ENCODE peak calls at places on chromosomes 6 and 20, in four cellular contexts. V is HFF-Myc; H is cardiac fibroblast; B is CD8-positive, alpha-beta T cell. Q is an unnamed sample.

GRCh38 chr6:137705166-137706064 is 161.6 kb upstream of the TNFAIP3 start:
- DNase-seq in V (no peak), H (peak; percentile 76), B (peak; percentile 75), Q (no peak)

GRCh38 chr6:158805698-158806373 is 13.3 kb downstream of the EZR start:
- DNase-seq in V (no peak), B (no peak), H (no peak), Q (no peak)

GRCh38 chr20:46752639-46753235 is 43.3 kb downstream of the SLC2A10 start:
- DNase-seq in V (peak; percentile 17), H (peak; percentile 76), B (peak; percentile 51), Q (peak; percentile 31)

GRCh38 chr6:81727876-81728517 is 24.5 kb downstream of the TENT5A start:
- DNase-seq in B (no peak), H (no peak), V (no peak), Q (no peak)

GRCh38 chr6:118706702-118707101 is 55.3 kb upstream of the CEP85L start:
- DNase-seq in V (no peak), B (no peak), H (no peak), Q (no peak)

GRCh38 chr6:148840256-148840655 is 93.4 kb downstream of the UST start:
- DNase-seq in H (no peak), B (no peak), V (no peak), Q (no peak)

GRCh38 chr6:98845201-98846020 is 11.0 kb downstream of the POU3F2 start:
- DNase-seq in H (peak; percentile 87), B (peak; percentile 74), V (peak; percentile 51), Q (peak; percentile 43)

GRCh38 chr6:40958740-40959139 is 80.3 kb downstream of the UNC5CL start:
- DNase-seq in H (no peak), V (no peak), B (no peak), Q (no peak)

GRCh38 chr20:10676518-10676917 is 2.7 kb upstream of the JAG1 start:
- DNase-seq in B (no peak), V (no peak), H (no peak), Q (no peak)

GRCh38 chr20:750801-751200 is 17.5 kb downstream of the SLC52A3 start:
- DNase-seq in H (no peak), B (no peak), V (no peak), Q (no peak)

GRCh38 chr20:24102749-24103148 is 114.2 kb upstream of the GGTLC1 start:
- DNase-seq in B (no peak), V (no peak), H (peak; percentile 7), Q (no peak)

GRCh38 chr6:134549854-134550253 is 231.9 kb upstream of the SGK1 start:
- DNase-seq in B (no peak), V (no peak), H (peak; percentile 54), Q (no peak)

GRCh38 chr6:56246544-56246940 is 838 bp downstream of the COL21A1 start:
- DNase-seq in B (no peak), H (no peak), V (no peak), Q (no peak)

GRCh38 chr6:74128536-74128935 is 432.5 kb downstream of the CD109 start:
- DNase-seq in H (no peak), B (no peak), V (no peak), Q (no peak)

GRCh38 chr6:163414117-163414366 is 476 bp upstream of the QKI start:
- DNase-seq in B (no peak), H (peak; percentile 95), V (no peak), Q (no peak)

GRCh38 chr6:163412345-163412744 is 2.2 kb upstream of the QKI start:
- DNase-seq in B (no peak), H (no peak), V (no peak), Q (no peak)

GRCh38 chr6:163414367-163415175 is at the start of gene QKI:
- DNase-seq in H (peak; percentile 88), V (no peak), B (peak; percentile 87), Q (peak; percentile 57)

GRCh38 chr6:163413054-163413344 is 1.5 kb upstream of the QKI start:
- DNase-seq in B (no peak), H (no peak), V (no peak), Q (no peak)

DNA sequence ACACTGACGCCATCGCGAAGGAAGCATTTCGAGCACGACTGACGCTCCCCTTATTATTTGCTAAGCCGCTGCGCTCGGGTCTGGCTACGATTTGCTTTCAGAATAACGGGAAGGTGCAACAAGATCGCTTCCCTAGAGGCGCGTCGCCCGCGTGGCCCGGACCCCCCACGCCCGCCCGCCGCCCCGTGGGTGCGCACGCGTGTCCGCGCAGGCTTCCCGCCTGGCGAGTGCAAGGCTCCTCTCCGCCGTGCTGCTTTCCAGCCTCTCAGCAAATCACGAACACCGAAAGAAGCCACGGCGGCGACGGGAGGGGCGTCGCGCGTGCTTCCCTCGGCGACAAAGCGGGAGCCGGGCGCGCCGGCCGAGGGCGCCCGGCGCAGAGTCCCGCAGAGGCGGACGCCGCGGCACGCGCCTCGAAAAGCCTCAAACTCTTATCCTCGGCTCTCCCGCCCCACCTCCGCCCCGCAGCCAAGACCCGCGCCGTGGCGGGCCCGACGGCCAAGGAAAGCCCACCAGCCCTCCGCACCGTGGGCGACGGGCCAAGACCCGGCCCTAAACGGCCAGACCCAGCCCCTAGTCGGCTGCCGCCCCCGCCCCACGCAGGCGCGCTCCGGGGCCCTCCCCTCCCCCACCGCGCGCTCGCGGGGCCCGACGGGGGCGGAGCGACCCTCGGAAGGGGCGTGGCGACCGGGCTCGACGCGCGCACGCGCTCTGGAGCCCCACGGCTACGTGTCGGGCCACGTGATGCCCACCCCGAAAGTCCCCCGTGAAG is 987 bp upstream of the QKI start:
- DNase-seq in B (peak; percentile 95), V (no peak), H (peak; percentile 81), Q (peak; percentile 79)
- TF ChIP-seq CTCF in B (no peak), V (no peak), H (no peak), Q (no peak)

DNA sequence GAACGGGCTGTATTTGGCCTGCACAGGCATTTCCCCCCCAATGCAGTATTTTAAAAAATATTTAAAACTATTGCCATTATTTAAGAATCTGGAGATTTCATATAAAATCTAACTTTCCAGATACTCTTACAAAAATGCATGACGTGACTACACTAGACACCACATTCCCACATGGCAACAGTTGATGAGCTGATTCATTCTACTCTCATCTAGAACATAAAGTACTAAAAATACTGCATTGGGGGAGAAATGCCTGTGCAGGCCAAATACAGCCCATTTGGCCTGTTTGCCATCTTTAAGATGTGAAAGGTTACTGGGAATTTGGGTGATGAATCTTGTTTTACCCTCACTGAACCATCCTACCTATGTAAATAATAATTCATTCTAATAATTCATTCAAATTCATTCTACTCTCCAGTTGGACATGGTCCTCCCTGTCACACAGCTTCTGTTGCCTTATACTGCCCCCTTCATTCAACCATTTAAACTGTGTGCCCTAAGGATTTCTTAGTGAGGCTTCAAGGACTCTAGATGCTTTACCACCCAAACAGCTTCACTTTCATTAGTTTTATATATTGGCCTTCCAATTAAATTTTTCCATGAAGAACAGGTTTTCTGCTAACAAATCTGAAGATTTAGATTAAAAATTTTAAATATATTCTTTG is 6.9 kb upstream of the ZSCAN16 start:
- DNase-seq in H (no peak), B (no peak), V (no peak), Q (no peak)
- TF ChIP-seq CTCF in H (no peak), B (no peak), V (no peak), Q (no peak)

DNA sequence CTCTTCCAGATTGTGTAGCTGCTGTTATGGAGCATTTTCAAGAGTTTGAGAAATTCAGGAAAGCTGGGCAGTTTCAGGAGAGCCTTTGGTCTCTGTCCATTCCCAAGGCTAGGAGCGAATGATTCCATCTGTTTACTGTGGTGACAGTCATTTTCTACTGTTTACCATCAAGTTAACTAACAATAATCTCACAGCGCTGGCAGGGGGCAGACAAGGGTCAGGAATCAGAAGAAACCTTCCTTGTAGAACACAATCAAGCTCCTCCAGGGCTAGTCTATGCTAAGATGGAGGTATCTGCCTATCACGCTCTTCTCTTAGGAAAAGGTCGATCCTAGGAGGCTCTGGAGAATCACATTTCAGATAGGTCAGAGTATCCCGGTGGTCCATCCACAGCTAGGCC is 293.9 kb downstream of the KIF16B start:
- DNase-seq in B (no peak), V (no peak), H (no peak), Q (no peak)
- TF ChIP-seq CTCF in B (no peak), V (no peak), H (no peak), Q (no peak)

GRCh38 chr6:6503186-6503585 is 85.3 kb upstream of the LY86 start:
- DNase-seq in V (no peak), H (no peak), B (no peak), Q (no peak)

GRCh38 chr6:6509304-6509703 is 79.2 kb upstream of the LY86 start:
- DNase-seq in B (no peak), V (no peak), H (no peak), Q (no peak)

GRCh38 chr6:6508603-6509002 is 79.9 kb upstream of the LY86 start:
- DNase-seq in B (no peak), H (no peak), V (no peak), Q (no peak)

DNA sequence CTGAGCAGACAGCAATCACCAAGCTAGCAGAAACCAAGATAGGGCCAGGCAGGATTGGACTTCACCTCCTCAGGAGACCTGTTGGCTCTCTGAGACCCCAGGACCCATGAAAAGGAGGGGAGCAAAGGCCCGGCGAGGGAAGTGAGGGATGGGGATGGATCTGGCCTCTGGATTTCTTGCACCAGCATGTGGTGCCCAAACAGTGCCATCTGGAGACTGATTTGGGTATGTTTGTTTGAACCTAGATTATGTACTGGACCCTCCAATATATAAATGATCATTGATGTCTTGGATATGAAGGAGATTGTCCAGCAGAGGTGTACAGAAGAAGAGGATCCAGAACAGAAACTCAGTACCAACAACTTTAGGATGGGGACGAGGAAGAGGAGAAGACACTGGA is 83.4 kb upstream of the LY86 start:
- DNase-seq in H (no peak), V (no peak), B (no peak), Q (no peak)
- TF ChIP-seq CTCF in H (no peak), V (no peak), B (no peak), Q (no peak)

GRCh38 chr20:43983359-43983758 is 68.7 kb downstream of the TOX2 start:
- DNase-seq in V (no peak), B (no peak), H (no peak), Q (no peak)
- TF ChIP-seq CTCF in V (peak; percentile 56), B (no peak), H (peak; percentile 17), Q (peak; percentile 26)

DNA sequence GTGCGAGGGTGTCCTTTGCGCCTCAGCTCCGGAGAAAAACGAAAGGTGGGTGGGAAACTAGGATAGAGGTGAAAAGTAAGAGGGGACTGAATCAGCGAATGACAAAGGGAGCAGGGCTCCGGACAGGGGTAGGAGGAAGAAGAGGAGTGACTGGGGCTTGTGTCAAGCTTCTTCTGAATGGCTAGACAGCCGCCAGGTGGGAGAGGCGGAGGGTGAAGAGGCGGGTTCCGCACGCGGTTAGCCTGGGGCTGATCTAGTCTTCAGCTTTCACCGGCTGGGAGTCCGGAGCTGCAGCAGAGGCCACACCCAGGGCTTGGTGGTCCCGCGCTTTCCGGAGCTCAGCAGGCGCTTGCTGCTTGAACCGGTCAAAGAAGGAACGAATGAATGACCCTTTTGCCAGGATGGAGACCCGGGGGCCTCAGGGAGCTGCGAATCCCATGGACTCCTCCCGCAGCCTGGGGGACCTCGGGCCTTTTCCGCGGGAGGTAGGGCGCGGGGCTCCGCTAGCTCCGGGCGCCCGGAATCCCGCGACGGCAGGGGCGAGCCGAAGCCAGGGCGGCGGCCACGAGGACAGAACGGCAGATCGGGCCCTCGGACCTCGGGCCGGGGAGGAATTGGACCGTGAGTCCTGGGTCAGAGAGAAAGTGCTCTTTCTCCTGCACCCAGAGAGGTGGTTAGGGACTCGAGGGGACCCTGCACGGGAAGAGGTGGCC is at the start of gene C6orf141:
- DNase-seq in V (peak; percentile 52), B (no peak), H (no peak), Q (no peak)
- TF ChIP-seq CTCF in V (no peak), B (no peak), H (no peak), Q (no peak)

GRCh38 chr20:3173582-3174441 is 463 bp upstream of the LZTS3 start:
- DNase-seq in H (peak; percentile 80), B (peak; percentile 95), V (no peak), Q (peak; percentile 48)
- TF ChIP-seq CTCF in H (peak; percentile 24), B (no peak), V (no peak), Q (peak; percentile 8)

Q was measured in AG09319.